ENCODE peak calls at places on chromosomes 7 and 10, in five cellular contexts. V is mammary epithelial cell, L is T-cell, K is ureter, B is KG1. P is an unnamed sample.

GRCh38 chr10:32104181-32104580 is 48.0 kb upstream of the KIF5B start:
- DNase-seq in K (no peak), L (no peak), V (no peak), B (no peak), P (no peak)

GRCh38 chr7:30741289-30741688 is 10.6 kb upstream of the INMT start:
- DNase-seq in K (no peak), B (no peak), L (no peak), V (no peak), P (no peak)

GRCh38 chr10:20406607-20407188 is 490.4 kb downstream of the NEBL start:
- DNase-seq in L (no peak), K (no peak), B (no peak), V (no peak), P (no peak)

GRCh38 chr7:24821045-24821853 is 64.0 kb upstream of the GSDME start:
- DNase-seq in L (peak; percentile 74), V (peak; percentile 98), K (peak; percentile 76), B (peak; percentile 74), P (peak; percentile 70)

GRCh38 chr7:149281508-149282330 is 19.7 kb downstream of the ZNF783 start:
- DNase-seq in K (no peak), V (no peak), L (no peak), B (no peak), P (no peak)

GRCh38 chr10:120742373-120742772 is 108.8 kb upstream of the WDR11 start:
- DNase-seq in V (no peak), K (no peak), B (no peak), L (no peak), P (no peak)

GRCh38 chr10:55370021-55370420 is 569.0 kb upstream of the PCDH15 start:
- DNase-seq in B (no peak), K (no peak), L (no peak), V (no peak), P (no peak)

GRCh38 chr7:83550100-83550499 is 98.8 kb downstream of the SEMA3E start:
- DNase-seq in K (no peak), L (no peak), B (no peak), V (peak; percentile 27), P (no peak)

GRCh38 chr10:88651131-88651541 is 13.1 kb upstream of the LIPF start:
- DNase-seq in K (no peak), V (peak; percentile 77), L (no peak), B (no peak), P (no peak)

GRCh38 chr7:151665363-151665762 is 145.7 kb upstream of the RHEB start:
- DNase-seq in K (no peak), L (no peak), V (no peak), B (no peak), P (no peak)

GRCh38 chr7:100604078-100604975 is 2.2 kb downstream of the PCOLCE start:
- DNase-seq in V (peak; percentile 42), K (peak; percentile 77), L (peak; percentile 69), B (peak; percentile 25), P (peak; percentile 70)

GRCh38 chr10:68594405-68594804 is 34.3 kb downstream of the TET1 start:
- DNase-seq in B (no peak), L (no peak), V (peak; percentile 75), K (no peak), P (no peak)

GRCh38 chr10:118615888-118616287 is 20.4 kb upstream of the PRLHR start:
- DNase-seq in V (peak; percentile 12), K (no peak), B (no peak), L (no peak), P (no peak)